ENCODE peak calls at places on chromosome 22, in seven cellular contexts. V is NCI-H1436; B is stimulated activated CD8-positive, alpha-beta memory T cell treated with anti-CD3 and anti-CD28 coated beads, Interleukin-2, amount 100 ng/mL, for 1 hour; M is EL; S is AG20443; C is kidney; W is fibroblast of lung. T is an unnamed sample.

GRCh38 chr22:23551385-23551784 is 28.7 kb downstream of the IGLL1 start:
- DNase-seq in W (no peak), V (no peak), S (no peak), C (no peak), B (no peak), M (no peak), T (no peak)

GRCh38 chr22:26325641-26326040 is 103.4 kb upstream of the ASPHD2 start:
- DNase-seq in W (no peak), C (no peak), B (no peak), M (no peak), V (peak), S (peak), T (no peak)

GRCh38 chr22:50523806-50524663 is 1.4 kb downstream of the SCO2 start:
- DNase-seq in B (no peak), M (no peak), S (no peak), W (no peak), V (no peak), C (peak), T (no peak)

GRCh38 chr22:40414306-40414705 is 43.9 kb downstream of the SGSM3 start:
- DNase-seq in C (no peak), S (no peak), B (no peak), W (peak), M (peak), V (no peak), T (no peak)

GRCh38 chr22:33710326-33710725 is 209.9 kb downstream of the LARGE1 start:
- DNase-seq in M (no peak), W (peak), B (no peak), V (no peak), C (no peak), S (no peak), T (no peak)

GRCh38 chr22:17501679-17502285 is 61.5 kb upstream of the SLC25A18 start:
- DNase-seq in V (peak), S (peak), M (peak), W (peak), C (no peak), B (no peak), T (no peak)

GRCh38 chr22:42648368-42649260 is 578 bp downstream of the CYB5R3 start:
- DNase-seq in M (peak), S (no peak), V (no peak), B (no peak), C (peak), W (peak), T (peak)

GRCh38 chr22:38754247-38755154 is 1.3 kb downstream of the SUN2 start:
- DNase-seq in M (peak), W (peak), V (no peak), B (no peak), C (peak), S (peak), T (no peak)

GRCh38 chr22:20025401-20026203 is 4.7 kb downstream of the TANGO2 start:
- DNase-seq in B (no peak), V (no peak), M (no peak), C (peak), W (no peak), S (no peak), T (no peak)

GRCh38 chr22:49586873-49587272 is 240.8 kb downstream of the BRD1 start:
- DNase-seq in M (no peak), V (no peak), C (peak), B (no peak), W (no peak), S (no peak), T (no peak)

GRCh38 chr22:42856179-42856864 is 751 bp downstream of the ARFGAP3 start:
- DNase-seq in V (no peak), B (peak), M (peak), C (peak), S (peak), W (peak), T (no peak)

GRCh38 chr22:42937164-42937854 is 77.6 kb downstream of the PACSIN2 start:
- DNase-seq in C (peak), M (peak), V (no peak), S (peak), W (peak), B (no peak), T (no peak)

GRCh38 chr22:28408702-28409101 is 270.9 kb downstream of the TTC28 start:
- DNase-seq in C (no peak), S (no peak), M (no peak), V (no peak), B (no peak), W (no peak), T (no peak)

GRCh38 chr22:47012589-47013365 is 250.3 kb downstream of the TBC1D22A start:
- DNase-seq in S (peak), B (no peak), W (peak), M (peak), V (no peak), C (peak), T (no peak)

GRCh38 chr22:23527971-23528740 is 51.9 kb downstream of the IGLL1 start:
- DNase-seq in S (no peak), V (no peak), C (no peak), B (no peak), W (no peak), M (no peak), T (no peak)

GRCh38 chr22:27405672-27406388 is 395.7 kb downstream of the MN1 start:
- DNase-seq in M (peak), V (peak), B (no peak), W (no peak), C (no peak), S (peak), T (no peak)

GRCh38 chr22:47165998-47166397 is 403.5 kb downstream of the TBC1D22A start:
- DNase-seq in B (no peak), C (peak), S (no peak), V (peak), M (no peak), W (no peak), T (no peak)